ENCODE peak calls at places on chromosomes 1 and 21, in nine cellular contexts. U is cerebellar cortex; T is islet precursor cell; O is germinal center; P is K562; A is Daoy; S is fibroblast of the conjunctiva; L is astrocyte of the cerebellum; X is activated naive CD8-positive, alpha-beta T cell treated with anti-CD3 and anti-CD28 coated beads for 36 hours. V is an unnamed sample.

GRCh38 chr1:9836632-9836960 is 12.8 kb upstream of the CLSTN1 start:
- DNase-seq in T (no peak), A (no peak), L (no peak), O (no peak), P (no peak), U (no peak), S (no peak), X (no peak), V (no peak)

GRCh38 chr1:204685236-204686006 is at the start of gene LRRN2:
- DNase-seq in T (peak), X (no peak), O (no peak), S (no peak), P (no peak), A (peak), U (peak), L (no peak), V (peak)

GRCh38 chr21:18499761-18500376 is 96.3 kb upstream of the TMPRSS15 start:
- DNase-seq in L (peak), A (peak), P (peak), O (peak), T (no peak), S (peak), X (peak), U (peak), V (peak)

GRCh38 chr1:232166942-232167341 is 463.0 kb downstream of the SIPA1L2 start:
- DNase-seq in S (no peak), X (no peak), P (no peak), L (no peak), A (no peak), O (no peak), T (no peak), U (no peak), V (no peak)

GRCh38 chr1:82775402-82776000 is 974.8 kb downstream of the ADGRL2 start:
- DNase-seq in A (peak), P (peak), O (peak), L (no peak), S (peak), T (no peak), X (peak), U (peak), V (no peak)

GRCh38 chr21:42593007-42593814 is 60.2 kb upstream of the PDE9A start:
- DNase-seq in L (peak), T (peak), P (peak), S (peak), X (peak), O (peak), A (peak), U (peak), V (peak)

GRCh38 chr21:39196310-39196709 is 13.1 kb upstream of the PSMG1 start:
- DNase-seq in L (no peak), A (no peak), S (no peak), T (no peak), X (no peak), U (no peak), P (no peak), O (no peak), V (no peak)

GRCh38 chr21:44911384-44912157 is 9.1 kb downstream of the ITGB2 start:
- DNase-seq in T (no peak), P (peak), O (no peak), U (peak), L (no peak), A (peak), S (no peak), X (peak), V (peak)

GRCh38 chr1:17061486-17062271 is 7.8 kb upstream of the SDHB start:
- DNase-seq in O (no peak), U (no peak), S (no peak), X (no peak), L (no peak), A (peak), P (no peak), T (no peak), V (no peak)

GRCh38 chr1:1351511-1352427 is 2.6 kb upstream of the DVL1 start:
- DNase-seq in L (no peak), U (no peak), P (no peak), O (no peak), A (no peak), T (peak), S (peak), X (no peak), V (no peak)

GRCh38 chr21:27526451-27526850 is 559.6 kb upstream of the ADAMTS5 start:
- DNase-seq in L (no peak), T (no peak), X (no peak), O (no peak), S (no peak), P (no peak), U (no peak), A (peak), V (no peak)

GRCh38 chr1:228697209-228698016 is 37.9 kb upstream of the RHOU start:
- DNase-seq in X (no peak), U (peak), S (peak), T (peak), A (peak), O (no peak), P (no peak), L (peak), V (no peak)

GRCh38 chr1:183281039-183281438 is 95.0 kb downstream of the LAMC2 start:
- DNase-seq in X (no peak), S (peak), P (no peak), A (peak), L (no peak), T (no peak), U (no peak), O (no peak), V (no peak)

GRCh38 chr1:177913762-177914540 is 55.9 kb downstream of the SEC16B start:
- DNase-seq in O (no peak), A (no peak), T (no peak), S (peak), U (peak), P (no peak), L (no peak), X (no peak), V (no peak)

GRCh38 chr1:65793359-65793732 is 651 bp downstream of the PDE4B start:
- DNase-seq in P (no peak), L (no peak), U (peak), O (no peak), X (no peak), S (no peak), T (peak), A (peak), V (no peak)

GRCh38 chr1:24206516-24207394 is 19.7 kb upstream of the IFNLR1 start:
- DNase-seq in L (no peak), S (no peak), T (no peak), X (no peak), P (no peak), O (no peak), U (no peak), A (no peak), V (peak)

GRCh38 chr1:214290399-214291037 is 9.6 kb downstream of the SMYD2 start:
- DNase-seq in A (no peak), O (no peak), P (no peak), T (peak), L (no peak), S (no peak), U (no peak), X (no peak), V (no peak)

GRCh38 chr1:62194651-62195282 is at the start of gene L1TD1:
- DNase-seq in O (no peak), T (peak), S (no peak), X (no peak), U (no peak), P (no peak), A (no peak), L (no peak), V (no peak)

GRCh38 chr1:119865607-119866006 is 30.7 kb downstream of the ADAM30 start:
- DNase-seq in U (no peak), X (no peak), O (no peak), T (no peak), S (peak), L (no peak), P (no peak), A (no peak), V (no peak)

GRCh38 chr1:7574121-7575040 is 196.7 kb upstream of the VAMP3 start:
- DNase-seq in A (no peak), X (no peak), L (no peak), T (no peak), P (no peak), U (peak), S (no peak), O (no peak), V (no peak)

GRCh38 chr1:217717959-217718358 is 86.8 kb downstream of the SPATA17 start:
- DNase-seq in X (no peak), T (peak), S (no peak), L (no peak), P (no peak), O (no peak), A (no peak), U (no peak), V (no peak)

GRCh38 chr1:204649756-204650155 is 35.8 kb downstream of the LRRN2 start:
- DNase-seq in P (no peak), L (no peak), T (no peak), A (no peak), U (no peak), S (no peak), O (no peak), X (no peak), V (no peak)

GRCh38 chr1:172278478-172278877 is 142.0 kb upstream of the C1orf105 start:
- DNase-seq in L (peak), P (no peak), T (no peak), U (no peak), X (no peak), S (no peak), O (no peak), A (peak), V (no peak)

GRCh38 chr21:42456457-42456856 is 39.6 kb downstream of the RSPH1 start:
- DNase-seq in U (no peak), A (peak), S (no peak), T (peak), L (no peak), O (no peak), X (peak), P (no peak), V (no peak)

GRCh38 chr1:78005347-78005722 is 596 bp downstream of the DNAJB4 start:
- DNase-seq in S (no peak), P (no peak), O (no peak), X (no peak), L (no peak), U (no peak), T (no peak), A (no peak), V (no peak)